ENCODE peak calls at places on chromosomes 6 and 20, in ten cellular contexts. U is mammary epithelial cell, N is SK-N-SH, M is pancreas, A is H1, B is right lobe of liver, I is SJSA1, C is tibial artery, V is heart left ventricle, D is lower lobe of right lung. F is an unnamed sample. For H3K4me1 and H3K9me3, the result is how much of the 10 kb centered on the place peaks cover.

GRCh38 chr20:14245368-14245970 is 91.9 kb downstream of the FLRT3 start:
- DNase-seq in U (no peak), N (no peak), M (no peak), A (no peak), B (no peak), I (no peak), C (no peak), V (no peak), D (no peak), F (no peak)

GRCh38 chr6:159529820-159530405 is 163.1 kb downstream of the SOD2 start:
- DNase-seq in U (no peak), N (no peak), M (no peak), A (no peak), B (no peak), I (no peak), C (no peak), V (no peak), D (no peak), F (peak)

GRCh38 chr20:37384683-37385174 is 38.8 kb downstream of the SRC start:
- DNase-seq in U (peak), N (peak), M (no peak), A (no peak), B (peak), I (no peak), C (peak), V (peak), D (peak), F (peak)

GRCh38 chr20:12201289-12201991 is 283.7 kb downstream of the BTBD3 start:
- DNase-seq in U (peak), N (peak), M (no peak), A (no peak), B (no peak), I (no peak), C (no peak), V (no peak), D (no peak), F (no peak)

GRCh38 chr6:36692220-36692619 is 5.4 kb upstream of the RAB44 start:
- DNase-seq in U (no peak), N (no peak), M (no peak), A (no peak), B (no peak), I (no peak), C (no peak), V (no peak), D (peak), F (no peak)

GRCh38 chr20:62710886-62711702 is 2.5 kb downstream of the NTSR1 start:
- DNase-seq in U (peak), N (peak), M (no peak), A (no peak), B (no peak), I (no peak), C (no peak), V (peak), D (no peak), F (no peak)

GRCh38 chr6:10414766-10415592 is at the start of gene TFAP2A:
- DNase-seq in U (peak), N (no peak), M (no peak), A (no peak), B (no peak), I (peak), C (no peak), V (no peak), D (no peak), F (no peak)

GRCh38 chr20:42067174-42067573 is 449.0 kb upstream of the CHD6 start:
- DNase-seq in U (no peak), N (no peak), M (no peak), A (no peak), B (no peak), I (no peak), C (no peak), V (no peak), D (no peak), F (no peak)

GRCh38 chr6:118548136-118548535 is at the start of gene PLN:
- DNase-seq in U (no peak), N (no peak), M (no peak), A (no peak), B (no peak), I (no peak), C (no peak), V (no peak), D (no peak), F (no peak)

GRCh38 chr6:436308-437041 is 44.9 kb downstream of the IRF4 start:
- DNase-seq in U (no peak), N (peak), M (no peak), A (no peak), B (no peak), I (peak), C (no peak), V (peak), D (no peak), F (peak)

GRCh38 chr6:148200302-148200701 is 142.3 kb upstream of the SASH1 start:
- DNase-seq in U (no peak), N (no peak), M (peak), A (no peak), B (no peak), I (no peak), C (no peak), V (no peak), D (no peak), F (peak)

GRCh38 chr6:7143161-7143974 is 35.6 kb downstream of the RREB1 start:
- DNase-seq in U (no peak), N (no peak), M (no peak), A (no peak), B (no peak), I (no peak), C (no peak), V (no peak), D (no peak), F (peak)

GRCh38 chr6:33204165-33204414 is 365 bp upstream of the HSD17B8 start:
- DNase-seq in U (no peak), N (no peak), M (no peak), A (no peak), B (no peak), I (no peak), C (no peak), V (no peak), D (no peak), F (no peak)
- H3K4me1 ChIP-seq in U (under half), N (under half), M (under half), A (under half), B (under half), I (half or more), C (half or more), V (under half), D (half or more), F (under half)

DNA sequence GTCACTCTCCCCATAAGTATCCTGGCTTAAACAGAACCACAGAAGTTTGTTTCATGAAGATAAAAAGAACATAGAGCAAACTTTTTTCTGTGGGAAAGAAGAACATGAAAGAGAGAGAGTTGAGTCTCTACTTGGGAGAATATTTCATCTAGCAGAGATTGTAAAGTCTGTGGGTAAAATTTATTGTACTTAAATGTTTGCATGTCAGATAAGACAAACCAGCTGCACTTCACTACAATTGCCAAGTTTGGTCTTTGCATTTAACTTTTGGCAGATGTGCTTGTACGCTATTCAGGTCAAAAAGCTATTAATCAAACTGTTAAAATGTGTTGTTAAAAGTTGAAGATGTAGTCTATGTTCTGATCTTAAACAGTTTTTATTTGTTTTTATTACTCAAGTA is 33.4 kb upstream of the PRIM2 start:
- DNase-seq in U (no peak), N (no peak), M (no peak), A (no peak), B (no peak), I (no peak), C (no peak), V (no peak), D (no peak), F (no peak)
- H3K9me3 ChIP-seq in U (under half), N (under half), M (under half), A (under half), B (under half), I (under half), C (under half), V (under half), D (under half), F (under half)

GRCh38 chr20:59603727-59604608 is at the start of gene PHACTR3:
- DNase-seq in U (no peak), N (peak), M (no peak), A (no peak), B (no peak), I (no peak), C (no peak), V (no peak), D (no peak), F (no peak)
- H3K4me3 ChIP-seq in U (no peak), N (no peak), M (peak), A (peak), B (no peak), I (no peak), C (no peak), V (peak), D (peak), F (peak)

GRCh38 chr20:1441133-1441532 is 25.5 kb downstream of the NSFL1C start:
- DNase-seq in U (no peak), N (no peak), M (no peak), A (no peak), B (no peak), I (no peak), C (no peak), V (no peak), D (no peak), F (no peak)

GRCh38 chr20:1438361-1438760 is 28.3 kb downstream of the NSFL1C start:
- DNase-seq in U (no peak), N (no peak), M (no peak), A (no peak), B (no peak), I (no peak), C (no peak), V (no peak), D (no peak), F (no peak)

GRCh38 chr20:1442304-1442703 is 24.3 kb downstream of the NSFL1C start:
- DNase-seq in U (no peak), N (no peak), M (no peak), A (no peak), B (no peak), I (no peak), C (no peak), V (no peak), D (no peak), F (no peak)

GRCh38 chr20:1437222-1437904 is 29.3 kb downstream of the NSFL1C start:
- DNase-seq in U (peak), N (peak), M (peak), A (no peak), B (peak), I (peak), C (peak), V (peak), D (peak), F (peak)

GRCh38 chr20:1440024-1440423 is 26.6 kb downstream of the NSFL1C start:
- DNase-seq in U (peak), N (peak), M (no peak), A (peak), B (no peak), I (no peak), C (no peak), V (no peak), D (no peak), F (no peak)
- H3K4me1 ChIP-seq in U (under half), N (under half), M (under half), A (under half), B (under half), I (under half), C (under half), V (under half), D (under half), F (under half)

DNA sequence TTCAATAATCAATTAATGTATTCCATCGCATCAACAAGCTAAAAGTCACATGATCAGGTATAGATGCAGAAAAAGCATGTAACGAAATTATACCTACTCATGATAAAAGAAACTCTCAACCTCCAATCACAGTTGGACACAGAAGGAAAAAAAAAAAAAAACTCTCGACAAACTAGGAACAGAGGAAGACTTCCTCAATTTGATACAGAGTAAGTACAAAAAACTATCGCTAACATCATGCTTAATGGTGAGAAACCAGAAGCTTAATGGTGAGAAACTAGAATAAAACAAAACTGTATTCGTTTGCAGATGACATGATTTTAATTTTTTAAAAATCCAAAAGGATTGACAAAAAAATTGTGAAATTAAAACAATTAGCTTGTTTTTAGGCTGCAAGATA is 62.0 kb upstream of the SMIM29 start:
- DNase-seq in U (no peak), N (no peak), M (no peak), A (no peak), B (no peak), I (no peak), C (no peak), V (no peak), D (no peak), F (no peak)
- H3K9me3 ChIP-seq in U (under half), N (under half), M (under half), A (under half), B (under half), I (under half), C (under half), V (under half), D (under half), F (under half)

GRCh38 chr6:73514746-73515110 is 6.1 kb downstream of the EEF1A1 start:
- DNase-seq in U (no peak), N (no peak), M (no peak), A (no peak), B (no peak), I (no peak), C (no peak), V (no peak), D (no peak), F (no peak)

GRCh38 chr6:73513496-73513854 is 7.4 kb downstream of the EEF1A1 start:
- DNase-seq in U (no peak), N (no peak), M (no peak), A (no peak), B (no peak), I (no peak), C (no peak), V (no peak), D (no peak), F (no peak)

GRCh38 chr6:73516712-73517489 is 3.9 kb downstream of the EEF1A1 start:
- DNase-seq in U (no peak), N (no peak), M (no peak), A (no peak), B (no peak), I (no peak), C (no peak), V (no peak), D (no peak), F (no peak)

GRCh38 chr6:73511796-73512195 is 9.0 kb downstream of the EEF1A1 start:
- DNase-seq in U (no peak), N (no peak), M (no peak), A (no peak), B (no peak), I (no peak), C (no peak), V (no peak), D (no peak), F (no peak)

GRCh38 chr6:73515204-73516101 is 5.4 kb downstream of the EEF1A1 start:
- DNase-seq in U (peak), N (peak), M (peak), A (no peak), B (no peak), I (peak), C (peak), V (no peak), D (no peak), F (no peak)
- H3K4me3 ChIP-seq in U (no peak), N (no peak), M (no peak), A (peak), B (no peak), I (peak), C (no peak), V (no peak), D (peak), F (no peak)

F was measured in right cardiac atrium.